ENCODE peak calls at places on chromosomes 13 and 19, in eight cellular contexts. One of them, this sample, is unnamed.

GRCh38 chr19:10763399-10763798 is 45.5 kb downstream of the DNM2 start:
- DNase-seq in CD4-positive, alpha-beta T cell: no peak
- DNase-seq in dorsolateral prefrontal cortex: no peak
- DNase-seq in omental fat pad: no peak
- DNase-seq in neural progenitor cell: no peak
- DNase-seq in GM13976: no peak
- DNase-seq in DND-41: no peak
- DNase-seq in WTC11: no peak
- DNase-seq in this sample: no peak

GRCh38 chr19:41937976-41938375 is 9.7 kb upstream of the ERFL start:
- DNase-seq in CD4-positive, alpha-beta T cell: no peak
- DNase-seq in dorsolateral prefrontal cortex: no peak
- DNase-seq in omental fat pad: no peak
- DNase-seq in neural progenitor cell: no peak
- DNase-seq in GM13976: no peak
- DNase-seq in DND-41: no peak
- DNase-seq in WTC11: no peak
- DNase-seq in this sample: no peak

GRCh38 chr19:16078311-16078758 is 2.0 kb downstream of the TPM4 start:
- DNase-seq in CD4-positive, alpha-beta T cell: no peak
- DNase-seq in dorsolateral prefrontal cortex: no peak
- DNase-seq in omental fat pad: no peak
- DNase-seq in neural progenitor cell: peak; percentile 61
- DNase-seq in GM13976: no peak
- DNase-seq in DND-41: peak; percentile 49
- DNase-seq in WTC11: no peak
- DNase-seq in this sample: no peak

GRCh38 chr19:39262496-39262895 is 5.7 kb upstream of the IFNL2 start:
- DNase-seq in CD4-positive, alpha-beta T cell: no peak
- DNase-seq in dorsolateral prefrontal cortex: no peak
- DNase-seq in omental fat pad: no peak
- DNase-seq in neural progenitor cell: no peak
- DNase-seq in GM13976: no peak
- DNase-seq in DND-41: no peak
- DNase-seq in WTC11: peak; percentile 4
- DNase-seq in this sample: no peak

GRCh38 chr19:52891336-52891735 is 6.1 kb downstream of the ZNF320 start:
- DNase-seq in CD4-positive, alpha-beta T cell: no peak
- DNase-seq in dorsolateral prefrontal cortex: no peak
- DNase-seq in omental fat pad: no peak
- DNase-seq in neural progenitor cell: no peak
- DNase-seq in GM13976: no peak
- DNase-seq in DND-41: no peak
- DNase-seq in WTC11: no peak
- DNase-seq in this sample: no peak

GRCh38 chr19:56538761-56539263 is at the start of gene ZFP28:
- DNase-seq in CD4-positive, alpha-beta T cell: no peak
- DNase-seq in dorsolateral prefrontal cortex: no peak
- DNase-seq in omental fat pad: peak; percentile 50
- DNase-seq in neural progenitor cell: no peak
- DNase-seq in GM13976: no peak
- DNase-seq in DND-41: peak; percentile 88
- DNase-seq in WTC11: peak; percentile 61
- DNase-seq in this sample: peak; percentile 50

GRCh38 chr13:106302011-106302410 is 233.5 kb downstream of the EFNB2 start:
- DNase-seq in CD4-positive, alpha-beta T cell: no peak
- DNase-seq in dorsolateral prefrontal cortex: no peak
- DNase-seq in omental fat pad: no peak
- DNase-seq in neural progenitor cell: no peak
- DNase-seq in GM13976: no peak
- DNase-seq in DND-41: no peak
- DNase-seq in WTC11: no peak
- DNase-seq in this sample: no peak

GRCh38 chr19:1875646-1876493 is 9.4 kb downstream of the ABHD17A start:
- DNase-seq in CD4-positive, alpha-beta T cell: peak; percentile 74
- DNase-seq in dorsolateral prefrontal cortex: peak; percentile 94
- DNase-seq in omental fat pad: peak; percentile 85
- DNase-seq in neural progenitor cell: peak; percentile 96
- DNase-seq in GM13976: peak; percentile 91
- DNase-seq in DND-41: peak; percentile 89
- DNase-seq in WTC11: peak; percentile 88
- DNase-seq in this sample: peak; percentile 82

GRCh38 chr19:14786421-14786851 is 8.1 kb upstream of the ADGRE2 start:
- DNase-seq in CD4-positive, alpha-beta T cell: no peak
- DNase-seq in dorsolateral prefrontal cortex: no peak
- DNase-seq in omental fat pad: no peak
- DNase-seq in neural progenitor cell: peak; percentile 80
- DNase-seq in GM13976: peak; percentile 67
- DNase-seq in DND-41: no peak
- DNase-seq in WTC11: peak; percentile 78
- DNase-seq in this sample: peak; percentile 52

GRCh38 chr19:6890938-6891337 is 3.6 kb downstream of the ADGRE1 start:
- DNase-seq in CD4-positive, alpha-beta T cell: no peak
- DNase-seq in dorsolateral prefrontal cortex: no peak
- DNase-seq in omental fat pad: no peak
- DNase-seq in neural progenitor cell: no peak
- DNase-seq in GM13976: no peak
- DNase-seq in DND-41: peak; percentile 29
- DNase-seq in WTC11: no peak
- DNase-seq in this sample: no peak

GRCh38 chr19:3340340-3340739 is 26.0 kb upstream of the NFIC start:
- DNase-seq in CD4-positive, alpha-beta T cell: no peak
- DNase-seq in dorsolateral prefrontal cortex: no peak
- DNase-seq in omental fat pad: no peak
- DNase-seq in neural progenitor cell: no peak
- DNase-seq in GM13976: no peak
- DNase-seq in DND-41: no peak
- DNase-seq in WTC11: no peak
- DNase-seq in this sample: no peak

GRCh38 chr19:28497137-28497536 is 715.8 kb downstream of the UQCRFS1 start:
- DNase-seq in CD4-positive, alpha-beta T cell: no peak
- DNase-seq in dorsolateral prefrontal cortex: no peak
- DNase-seq in omental fat pad: no peak
- DNase-seq in neural progenitor cell: no peak
- DNase-seq in GM13976: no peak
- DNase-seq in DND-41: no peak
- DNase-seq in WTC11: no peak
- DNase-seq in this sample: no peak

GRCh38 chr19:19670070-19670551 is 1.5 kb downstream of the ZNF101 start:
- DNase-seq in CD4-positive, alpha-beta T cell: no peak
- DNase-seq in dorsolateral prefrontal cortex: no peak
- DNase-seq in omental fat pad: no peak
- DNase-seq in neural progenitor cell: peak; percentile 66
- DNase-seq in GM13976: no peak
- DNase-seq in DND-41: no peak
- DNase-seq in WTC11: peak; percentile 46
- DNase-seq in this sample: no peak

GRCh38 chr13:41751277-41751676 is 209.6 kb downstream of the VWA8 start:
- DNase-seq in CD4-positive, alpha-beta T cell: no peak
- DNase-seq in dorsolateral prefrontal cortex: no peak
- DNase-seq in omental fat pad: no peak
- DNase-seq in neural progenitor cell: no peak
- DNase-seq in GM13976: no peak
- DNase-seq in DND-41: no peak
- DNase-seq in WTC11: no peak
- DNase-seq in this sample: no peak

GRCh38 chr13:45361596-45362206 is 20.7 kb upstream of the TPT1 start:
- DNase-seq in CD4-positive, alpha-beta T cell: no peak
- DNase-seq in dorsolateral prefrontal cortex: no peak
- DNase-seq in omental fat pad: no peak
- DNase-seq in neural progenitor cell: no peak
- DNase-seq in GM13976: no peak
- DNase-seq in DND-41: no peak
- DNase-seq in WTC11: no peak
- DNase-seq in this sample: no peak

DNA sequence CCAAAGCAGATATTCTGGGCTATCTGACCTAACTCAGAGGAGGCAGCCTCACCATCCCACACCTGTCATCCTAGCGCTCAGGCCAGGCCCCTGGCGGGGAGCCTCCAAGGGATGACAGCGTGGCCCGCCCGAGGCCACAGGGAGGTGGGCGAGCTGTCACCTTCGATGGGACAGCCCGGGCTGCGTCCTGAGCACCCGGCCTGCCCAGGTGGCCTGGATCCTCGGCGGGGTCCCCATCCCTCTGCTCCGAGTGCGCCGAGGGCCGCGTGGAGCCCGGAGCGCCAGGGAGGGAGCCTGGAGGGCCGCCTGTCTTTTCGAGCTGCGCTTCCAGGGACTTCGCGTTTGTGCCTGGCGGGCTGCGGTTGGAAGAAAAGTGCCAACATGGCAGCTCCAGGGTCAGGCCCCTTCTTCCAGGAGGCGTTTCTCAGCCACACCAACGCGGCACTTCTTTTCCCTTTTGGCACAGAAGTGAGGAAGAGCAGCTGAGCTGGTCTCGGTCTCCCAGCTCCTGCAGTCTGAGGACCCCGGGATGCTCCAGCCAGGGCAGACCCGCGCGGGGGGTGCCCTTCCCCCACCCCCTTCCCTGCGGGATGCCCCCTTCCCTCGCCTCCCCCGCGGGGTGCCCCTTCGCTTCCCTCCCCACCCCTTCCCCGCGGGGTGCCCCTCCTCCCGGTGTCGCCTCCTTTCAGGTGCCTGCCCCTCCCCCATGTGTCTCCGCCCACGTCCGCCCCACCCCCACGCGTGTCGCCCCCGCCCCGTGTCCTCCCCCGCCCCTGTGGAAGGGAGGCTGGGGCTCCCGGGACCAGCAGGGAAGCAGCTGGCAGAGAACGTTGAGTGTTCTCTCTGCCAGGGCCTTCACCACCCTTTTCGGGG is 42.3 kb downstream of the GJA3 start:
- DNase-seq in CD4-positive, alpha-beta T cell: peak; percentile 26
- DNase-seq in dorsolateral prefrontal cortex: peak; percentile 39
- DNase-seq in omental fat pad: no peak
- DNase-seq in neural progenitor cell: peak; percentile 63
- DNase-seq in GM13976: peak; percentile 40
- DNase-seq in DND-41: peak; percentile 75
- DNase-seq in WTC11: peak; percentile 46
- DNase-seq in this sample: peak; percentile 23
- TF ChIP-seq CTCF in CD4-positive, alpha-beta T cell: no peak
- TF ChIP-seq CTCF in dorsolateral prefrontal cortex: no peak
- TF ChIP-seq CTCF in omental fat pad: no peak
- TF ChIP-seq CTCF in neural progenitor cell: peak; percentile 59
- TF ChIP-seq CTCF in GM13976: no peak
- TF ChIP-seq CTCF in DND-41: no peak
- TF ChIP-seq CTCF in WTC11: no peak
- TF ChIP-seq CTCF in this sample: peak; percentile 58

GRCh38 chr13:30134578-30134977 is 172.8 kb downstream of the KATNAL1 start:
- DNase-seq in CD4-positive, alpha-beta T cell: no peak
- DNase-seq in dorsolateral prefrontal cortex: no peak
- DNase-seq in omental fat pad: no peak
- DNase-seq in neural progenitor cell: no peak
- DNase-seq in GM13976: no peak
- DNase-seq in DND-41: no peak
- DNase-seq in WTC11: no peak
- DNase-seq in this sample: no peak
- TF ChIP-seq CTCF in CD4-positive, alpha-beta T cell: no peak
- TF ChIP-seq CTCF in dorsolateral prefrontal cortex: no peak
- TF ChIP-seq CTCF in omental fat pad: no peak
- TF ChIP-seq CTCF in neural progenitor cell: no peak
- TF ChIP-seq CTCF in GM13976: no peak
- TF ChIP-seq CTCF in DND-41: no peak
- TF ChIP-seq CTCF in WTC11: no peak
- TF ChIP-seq CTCF in this sample: no peak

GRCh38 chr19:49684251-49684982 is 5.0 kb upstream of the ADM5 start:
- DNase-seq in CD4-positive, alpha-beta T cell: no peak
- DNase-seq in dorsolateral prefrontal cortex: no peak
- DNase-seq in omental fat pad: no peak
- DNase-seq in neural progenitor cell: peak; percentile 42
- DNase-seq in GM13976: peak; percentile 64
- DNase-seq in DND-41: no peak
- DNase-seq in WTC11: peak; percentile 70
- DNase-seq in this sample: no peak
- TF ChIP-seq CTCF in CD4-positive, alpha-beta T cell: no peak
- TF ChIP-seq CTCF in dorsolateral prefrontal cortex: no peak
- TF ChIP-seq CTCF in omental fat pad: no peak
- TF ChIP-seq CTCF in neural progenitor cell: peak; percentile 48
- TF ChIP-seq CTCF in GM13976: peak; percentile 30
- TF ChIP-seq CTCF in DND-41: peak; percentile 56
- TF ChIP-seq CTCF in WTC11: peak; percentile 63
- TF ChIP-seq CTCF in this sample: peak; percentile 31

GRCh38 chr19:8611391-8611883 is 922 bp upstream of the ADAMTS10 start:
- DNase-seq in CD4-positive, alpha-beta T cell: no peak
- DNase-seq in dorsolateral prefrontal cortex: no peak
- DNase-seq in omental fat pad: no peak
- DNase-seq in neural progenitor cell: no peak
- DNase-seq in GM13976: no peak
- DNase-seq in DND-41: peak; percentile 52
- DNase-seq in WTC11: no peak
- DNase-seq in this sample: no peak

GRCh38 chr19:8610041-8610927 is at the start of gene ADAMTS10:
- DNase-seq in CD4-positive, alpha-beta T cell: peak; percentile 13
- DNase-seq in dorsolateral prefrontal cortex: peak; percentile 16
- DNase-seq in omental fat pad: no peak
- DNase-seq in neural progenitor cell: peak; percentile 74
- DNase-seq in GM13976: peak; percentile 69
- DNase-seq in DND-41: peak; percentile 70
- DNase-seq in WTC11: peak; percentile 57
- DNase-seq in this sample: peak; percentile 38

GRCh38 chr19:8608858-8609209 is 1.7 kb downstream of the ADAMTS10 start:
- DNase-seq in CD4-positive, alpha-beta T cell: no peak
- DNase-seq in dorsolateral prefrontal cortex: no peak
- DNase-seq in omental fat pad: no peak
- DNase-seq in neural progenitor cell: no peak
- DNase-seq in GM13976: no peak
- DNase-seq in DND-41: no peak
- DNase-seq in WTC11: no peak
- DNase-seq in this sample: no peak

GRCh38 chr19:8610928-8611284 is 391 bp upstream of the ADAMTS10 start:
- DNase-seq in CD4-positive, alpha-beta T cell: no peak
- DNase-seq in dorsolateral prefrontal cortex: no peak
- DNase-seq in omental fat pad: no peak
- DNase-seq in neural progenitor cell: no peak
- DNase-seq in GM13976: no peak
- DNase-seq in DND-41: no peak
- DNase-seq in WTC11: no peak
- DNase-seq in this sample: no peak

DNA sequence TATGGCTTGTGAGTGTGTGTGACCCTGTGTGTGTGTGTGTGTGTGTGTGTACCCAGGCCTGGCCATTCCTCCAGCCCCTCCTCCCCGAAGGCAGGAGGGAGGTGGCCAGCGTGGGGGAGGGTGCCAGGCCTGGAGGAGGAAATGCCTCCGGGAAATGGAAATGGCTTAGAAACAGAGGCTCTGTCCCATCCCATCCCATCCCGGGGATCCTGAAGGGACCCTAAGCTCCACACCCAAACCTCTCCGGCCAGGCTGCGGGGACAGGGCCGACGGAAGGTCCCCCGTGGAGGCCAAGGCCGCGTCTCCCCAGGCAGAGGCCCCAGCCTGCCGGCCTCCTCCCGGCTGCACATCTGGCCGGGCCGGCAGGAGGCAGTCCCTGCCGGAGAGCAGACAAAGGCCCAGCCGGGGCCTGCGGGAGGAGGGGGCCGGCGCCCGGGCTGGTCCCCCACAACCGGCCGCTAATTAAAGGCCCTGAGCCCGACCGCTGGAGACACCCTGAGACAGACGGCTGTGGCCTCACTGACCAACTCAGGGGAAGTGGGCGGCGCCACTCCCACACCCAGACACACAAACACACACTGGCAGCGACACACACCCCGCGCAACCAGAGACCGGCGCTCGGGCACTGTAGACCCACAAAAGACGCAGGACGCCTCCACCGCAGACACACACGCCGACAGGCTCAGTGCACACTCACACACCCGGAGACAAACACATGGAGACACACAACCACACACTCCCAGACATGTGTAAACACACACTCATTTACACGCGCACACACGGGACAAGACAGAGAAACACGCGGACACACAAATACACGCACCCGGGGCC is 1.1 kb downstream of the ADAMTS10 start:
- DNase-seq in CD4-positive, alpha-beta T cell: no peak
- DNase-seq in dorsolateral prefrontal cortex: peak; percentile 64
- DNase-seq in omental fat pad: peak; percentile 44
- DNase-seq in neural progenitor cell: peak; percentile 92
- DNase-seq in GM13976: peak; percentile 70
- DNase-seq in DND-41: no peak
- DNase-seq in WTC11: peak; percentile 72
- DNase-seq in this sample: peak; percentile 50
- TF ChIP-seq CTCF in CD4-positive, alpha-beta T cell: no peak
- TF ChIP-seq CTCF in dorsolateral prefrontal cortex: no peak
- TF ChIP-seq CTCF in omental fat pad: no peak
- TF ChIP-seq CTCF in neural progenitor cell: peak; percentile 31
- TF ChIP-seq CTCF in GM13976: no peak
- TF ChIP-seq CTCF in DND-41: no peak
- TF ChIP-seq CTCF in WTC11: no peak
- TF ChIP-seq CTCF in this sample: peak; percentile 31